ENCODE peak calls at places on chromosomes 6 and 20, in ten cellular contexts. One of them, this sample, is unnamed.

GRCh38 chr6:136750821-136751220 is 41.5 kb downstream of the MAP3K5 start:
- DNase-seq in AG20443: no peak
- DNase-seq in NCI-H1105: no peak
- DNase-seq in iPS DF 19.7: no peak
- DNase-seq in NCI-H2081: no peak
- DNase-seq in stimulated activated CD4-positive, alpha-beta T cell treated with anti-CD3 and anti-CD28 coated beads, Interleukin-1b, Interleukin-23, amount 100 ng/mL, for 4 hours: no peak
- DNase-seq in IMR-90: no peak
- DNase-seq in pancreas: no peak
- DNase-seq in PC-3: no peak
- DNase-seq in SW 1271: no peak
- DNase-seq in this sample: no peak

GRCh38 chr20:32678948-32679347 is 5.2 kb upstream of the C20orf203 start:
- DNase-seq in stimulated activated CD4-positive, alpha-beta T cell treated with anti-CD3 and anti-CD28 coated beads, Interleukin-1b, Interleukin-23, amount 100 ng/mL, for 4 hours: no peak
- DNase-seq in AG20443: peak; percentile 83
- DNase-seq in pancreas: no peak
- DNase-seq in iPS DF 19.7: no peak
- DNase-seq in NCI-H2081: peak; percentile 59
- DNase-seq in SW 1271: no peak
- DNase-seq in PC-3: peak; percentile 31
- DNase-seq in NCI-H1105: no peak
- DNase-seq in IMR-90: peak; percentile 17
- DNase-seq in this sample: no peak

GRCh38 chr6:34817337-34817910 is 25.5 kb downstream of the BLTP3A start:
- DNase-seq in NCI-H2081: no peak
- DNase-seq in AG20443: no peak
- DNase-seq in NCI-H1105: no peak
- DNase-seq in SW 1271: no peak
- DNase-seq in PC-3: no peak
- DNase-seq in IMR-90: no peak
- DNase-seq in pancreas: no peak
- DNase-seq in stimulated activated CD4-positive, alpha-beta T cell treated with anti-CD3 and anti-CD28 coated beads, Interleukin-1b, Interleukin-23, amount 100 ng/mL, for 4 hours: no peak
- DNase-seq in iPS DF 19.7: no peak
- DNase-seq in this sample: no peak

GRCh38 chr20:11529046-11529445 is 388.6 kb upstream of the BTBD3 start:
- DNase-seq in IMR-90: no peak
- DNase-seq in AG20443: no peak
- DNase-seq in pancreas: no peak
- DNase-seq in iPS DF 19.7: no peak
- DNase-seq in PC-3: no peak
- DNase-seq in NCI-H2081: no peak
- DNase-seq in stimulated activated CD4-positive, alpha-beta T cell treated with anti-CD3 and anti-CD28 coated beads, Interleukin-1b, Interleukin-23, amount 100 ng/mL, for 4 hours: no peak
- DNase-seq in NCI-H1105: no peak
- DNase-seq in SW 1271: no peak
- DNase-seq in this sample: no peak

GRCh38 chr6:35026434-35027222 is 114.5 kb downstream of the TCP11 start:
- DNase-seq in iPS DF 19.7: no peak
- DNase-seq in AG20443: peak; percentile 36
- DNase-seq in SW 1271: no peak
- DNase-seq in PC-3: peak; percentile 65
- DNase-seq in NCI-H2081: no peak
- DNase-seq in pancreas: no peak
- DNase-seq in NCI-H1105: no peak
- DNase-seq in stimulated activated CD4-positive, alpha-beta T cell treated with anti-CD3 and anti-CD28 coated beads, Interleukin-1b, Interleukin-23, amount 100 ng/mL, for 4 hours: no peak
- DNase-seq in IMR-90: no peak
- DNase-seq in this sample: no peak

GRCh38 chr6:11535801-11536230 is 1.7 kb upstream of the TMEM170B start:
- DNase-seq in AG20443: peak; percentile 20
- DNase-seq in stimulated activated CD4-positive, alpha-beta T cell treated with anti-CD3 and anti-CD28 coated beads, Interleukin-1b, Interleukin-23, amount 100 ng/mL, for 4 hours: no peak
- DNase-seq in NCI-H1105: no peak
- DNase-seq in NCI-H2081: no peak
- DNase-seq in pancreas: peak; percentile 43
- DNase-seq in PC-3: peak; percentile 86
- DNase-seq in iPS DF 19.7: no peak
- DNase-seq in SW 1271: no peak
- DNase-seq in IMR-90: peak; percentile 46
- DNase-seq in this sample: no peak

GRCh38 chr6:46490425-46491200 is 636 bp downstream of the RCAN2 start:
- DNase-seq in NCI-H1105: peak; percentile 42
- DNase-seq in stimulated activated CD4-positive, alpha-beta T cell treated with anti-CD3 and anti-CD28 coated beads, Interleukin-1b, Interleukin-23, amount 100 ng/mL, for 4 hours: no peak
- DNase-seq in NCI-H2081: no peak
- DNase-seq in IMR-90: no peak
- DNase-seq in iPS DF 19.7: no peak
- DNase-seq in SW 1271: no peak
- DNase-seq in pancreas: peak; percentile 34
- DNase-seq in PC-3: no peak
- DNase-seq in AG20443: peak; percentile 62
- DNase-seq in this sample: no peak

GRCh38 chr6:30542915-30543314 is 13.4 kb downstream of the GNL1 start:
- DNase-seq in IMR-90: peak; percentile 63
- DNase-seq in stimulated activated CD4-positive, alpha-beta T cell treated with anti-CD3 and anti-CD28 coated beads, Interleukin-1b, Interleukin-23, amount 100 ng/mL, for 4 hours: no peak
- DNase-seq in NCI-H2081: no peak
- DNase-seq in AG20443: no peak
- DNase-seq in SW 1271: no peak
- DNase-seq in NCI-H1105: no peak
- DNase-seq in pancreas: no peak
- DNase-seq in iPS DF 19.7: no peak
- DNase-seq in PC-3: no peak
- DNase-seq in this sample: no peak

GRCh38 chr20:58407966-58408557 is 19.0 kb downstream of the VAPB start:
- DNase-seq in IMR-90: no peak
- DNase-seq in iPS DF 19.7: no peak
- DNase-seq in pancreas: no peak
- DNase-seq in stimulated activated CD4-positive, alpha-beta T cell treated with anti-CD3 and anti-CD28 coated beads, Interleukin-1b, Interleukin-23, amount 100 ng/mL, for 4 hours: no peak
- DNase-seq in PC-3: no peak
- DNase-seq in NCI-H2081: no peak
- DNase-seq in AG20443: no peak
- DNase-seq in SW 1271: no peak
- DNase-seq in NCI-H1105: no peak
- DNase-seq in this sample: no peak

GRCh38 chr6:113796040-113796439 is 61.1 kb upstream of the MARCKS start:
- DNase-seq in iPS DF 19.7: no peak
- DNase-seq in IMR-90: no peak
- DNase-seq in stimulated activated CD4-positive, alpha-beta T cell treated with anti-CD3 and anti-CD28 coated beads, Interleukin-1b, Interleukin-23, amount 100 ng/mL, for 4 hours: no peak
- DNase-seq in NCI-H2081: no peak
- DNase-seq in SW 1271: no peak
- DNase-seq in AG20443: no peak
- DNase-seq in pancreas: no peak
- DNase-seq in NCI-H1105: no peak
- DNase-seq in PC-3: no peak
- DNase-seq in this sample: no peak

GRCh38 chr6:35391240-35391968 is 49.0 kb downstream of the PPARD start:
- DNase-seq in iPS DF 19.7: no peak
- DNase-seq in NCI-H2081: no peak
- DNase-seq in NCI-H1105: no peak
- DNase-seq in AG20443: peak; percentile 72
- DNase-seq in pancreas: no peak
- DNase-seq in SW 1271: peak; percentile 81
- DNase-seq in IMR-90: peak; percentile 97
- DNase-seq in stimulated activated CD4-positive, alpha-beta T cell treated with anti-CD3 and anti-CD28 coated beads, Interleukin-1b, Interleukin-23, amount 100 ng/mL, for 4 hours: no peak
- DNase-seq in PC-3: peak; percentile 99
- DNase-seq in this sample: no peak

GRCh38 chr20:53578492-53579222 is 15.0 kb downstream of the ZNF217 start:
- DNase-seq in iPS DF 19.7: no peak
- DNase-seq in PC-3: peak; percentile 100
- DNase-seq in IMR-90: peak; percentile 89
- DNase-seq in SW 1271: peak; percentile 67
- DNase-seq in stimulated activated CD4-positive, alpha-beta T cell treated with anti-CD3 and anti-CD28 coated beads, Interleukin-1b, Interleukin-23, amount 100 ng/mL, for 4 hours: peak; percentile 72
- DNase-seq in pancreas: no peak
- DNase-seq in NCI-H1105: peak; percentile 77
- DNase-seq in NCI-H2081: peak; percentile 63
- DNase-seq in AG20443: peak; percentile 82
- DNase-seq in this sample: peak; percentile 80

GRCh38 chr20:34045930-34046329 is 52.2 kb downstream of the RALY start:
- DNase-seq in PC-3: no peak
- DNase-seq in SW 1271: no peak
- DNase-seq in iPS DF 19.7: no peak
- DNase-seq in stimulated activated CD4-positive, alpha-beta T cell treated with anti-CD3 and anti-CD28 coated beads, Interleukin-1b, Interleukin-23, amount 100 ng/mL, for 4 hours: no peak
- DNase-seq in pancreas: no peak
- DNase-seq in IMR-90: no peak
- DNase-seq in NCI-H1105: no peak
- DNase-seq in AG20443: no peak
- DNase-seq in NCI-H2081: no peak
- DNase-seq in this sample: peak; percentile 23

GRCh38 chr20:24148372-24148771 is 159.8 kb upstream of the GGTLC1 start:
- DNase-seq in IMR-90: no peak
- DNase-seq in NCI-H2081: no peak
- DNase-seq in stimulated activated CD4-positive, alpha-beta T cell treated with anti-CD3 and anti-CD28 coated beads, Interleukin-1b, Interleukin-23, amount 100 ng/mL, for 4 hours: no peak
- DNase-seq in pancreas: no peak
- DNase-seq in NCI-H1105: no peak
- DNase-seq in PC-3: no peak
- DNase-seq in SW 1271: no peak
- DNase-seq in iPS DF 19.7: no peak
- DNase-seq in AG20443: no peak
- DNase-seq in this sample: no peak

GRCh38 chr6:71808865-71809264 is 77.5 kb upstream of the RIMS1 start:
- DNase-seq in iPS DF 19.7: no peak
- DNase-seq in AG20443: no peak
- DNase-seq in SW 1271: no peak
- DNase-seq in IMR-90: no peak
- DNase-seq in NCI-H2081: no peak
- DNase-seq in pancreas: no peak
- DNase-seq in stimulated activated CD4-positive, alpha-beta T cell treated with anti-CD3 and anti-CD28 coated beads, Interleukin-1b, Interleukin-23, amount 100 ng/mL, for 4 hours: no peak
- DNase-seq in NCI-H1105: no peak
- DNase-seq in PC-3: no peak
- DNase-seq in this sample: no peak

GRCh38 chr20:38392356-38392755 is 42.8 kb downstream of the SNHG17 start:
- DNase-seq in IMR-90: no peak
- DNase-seq in NCI-H2081: no peak
- DNase-seq in pancreas: no peak
- DNase-seq in PC-3: peak; percentile 33
- DNase-seq in iPS DF 19.7: no peak
- DNase-seq in AG20443: no peak
- DNase-seq in SW 1271: no peak
- DNase-seq in stimulated activated CD4-positive, alpha-beta T cell treated with anti-CD3 and anti-CD28 coated beads, Interleukin-1b, Interleukin-23, amount 100 ng/mL, for 4 hours: no peak
- DNase-seq in NCI-H1105: no peak
- DNase-seq in this sample: no peak

This sample was measured in NT2/D1.